ENCODE peak calls at places on chromosomes 16 and 17, in eight cellular contexts. One of them, this sample, is unnamed.

GRCh38 chr16:30527635-30528178 is 1.3 kb upstream of the ZNF768 start:
- DNase-seq in hepatocyte: no peak
- DNase-seq in GM12878: peak; percentile 33
- DNase-seq in PC-3: peak; percentile 28
- DNase-seq in small intestine: no peak
- DNase-seq in bronchial epithelial cell: peak; percentile 90
- DNase-seq in H1: no peak
- DNase-seq in right lobe of liver: no peak
- DNase-seq in this sample: peak; percentile 95

GRCh38 chr17:7307686-7308624 is 527 bp downstream of the EIF5A start:
- DNase-seq in H1: peak; percentile 72
- DNase-seq in PC-3: peak; percentile 35
- DNase-seq in bronchial epithelial cell: no peak
- DNase-seq in hepatocyte: peak; percentile 82
- DNase-seq in right lobe of liver: peak; percentile 70
- DNase-seq in GM12878: no peak
- DNase-seq in small intestine: peak; percentile 40
- DNase-seq in this sample: no peak

GRCh38 chr17:80598813-80599545 is 54.3 kb downstream of the RPTOR start:
- DNase-seq in PC-3: no peak
- DNase-seq in GM12878: no peak
- DNase-seq in hepatocyte: no peak
- DNase-seq in small intestine: no peak
- DNase-seq in right lobe of liver: no peak
- DNase-seq in H1: no peak
- DNase-seq in bronchial epithelial cell: no peak
- DNase-seq in this sample: no peak

GRCh38 chr17:43353364-43353763 is 45.4 kb upstream of the ARL4D start:
- DNase-seq in bronchial epithelial cell: no peak
- DNase-seq in GM12878: no peak
- DNase-seq in PC-3: no peak
- DNase-seq in hepatocyte: no peak
- DNase-seq in right lobe of liver: no peak
- DNase-seq in H1: no peak
- DNase-seq in small intestine: no peak
- DNase-seq in this sample: no peak

GRCh38 chr16:61030616-61031015 is 1005.6 kb downstream of the CDH8 start:
- DNase-seq in small intestine: no peak
- DNase-seq in GM12878: no peak
- DNase-seq in H1: no peak
- DNase-seq in bronchial epithelial cell: no peak
- DNase-seq in right lobe of liver: no peak
- DNase-seq in hepatocyte: no peak
- DNase-seq in PC-3: no peak
- DNase-seq in this sample: no peak

GRCh38 chr17:37447641-37448040 is 41.0 kb downstream of the TADA2A start:
- DNase-seq in right lobe of liver: no peak
- DNase-seq in H1: no peak
- DNase-seq in hepatocyte: no peak
- DNase-seq in small intestine: no peak
- DNase-seq in bronchial epithelial cell: peak; percentile 78
- DNase-seq in GM12878: no peak
- DNase-seq in PC-3: peak; percentile 55
- DNase-seq in this sample: peak; percentile 69

GRCh38 chr17:30380643-30381419 is 2.1 kb downstream of the CPD start:
- DNase-seq in small intestine: no peak
- DNase-seq in right lobe of liver: no peak
- DNase-seq in hepatocyte: no peak
- DNase-seq in GM12878: no peak
- DNase-seq in H1: no peak
- DNase-seq in bronchial epithelial cell: no peak
- DNase-seq in PC-3: no peak
- DNase-seq in this sample: no peak

GRCh38 chr17:39863918-39864746 is at the start of gene IKZF3:
- DNase-seq in GM12878: no peak
- DNase-seq in hepatocyte: peak; percentile 84
- DNase-seq in PC-3: peak; percentile 38
- DNase-seq in H1: peak; percentile 87
- DNase-seq in small intestine: peak; percentile 75
- DNase-seq in right lobe of liver: peak; percentile 90
- DNase-seq in bronchial epithelial cell: peak; percentile 54
- DNase-seq in this sample: peak; percentile 50

DNA sequence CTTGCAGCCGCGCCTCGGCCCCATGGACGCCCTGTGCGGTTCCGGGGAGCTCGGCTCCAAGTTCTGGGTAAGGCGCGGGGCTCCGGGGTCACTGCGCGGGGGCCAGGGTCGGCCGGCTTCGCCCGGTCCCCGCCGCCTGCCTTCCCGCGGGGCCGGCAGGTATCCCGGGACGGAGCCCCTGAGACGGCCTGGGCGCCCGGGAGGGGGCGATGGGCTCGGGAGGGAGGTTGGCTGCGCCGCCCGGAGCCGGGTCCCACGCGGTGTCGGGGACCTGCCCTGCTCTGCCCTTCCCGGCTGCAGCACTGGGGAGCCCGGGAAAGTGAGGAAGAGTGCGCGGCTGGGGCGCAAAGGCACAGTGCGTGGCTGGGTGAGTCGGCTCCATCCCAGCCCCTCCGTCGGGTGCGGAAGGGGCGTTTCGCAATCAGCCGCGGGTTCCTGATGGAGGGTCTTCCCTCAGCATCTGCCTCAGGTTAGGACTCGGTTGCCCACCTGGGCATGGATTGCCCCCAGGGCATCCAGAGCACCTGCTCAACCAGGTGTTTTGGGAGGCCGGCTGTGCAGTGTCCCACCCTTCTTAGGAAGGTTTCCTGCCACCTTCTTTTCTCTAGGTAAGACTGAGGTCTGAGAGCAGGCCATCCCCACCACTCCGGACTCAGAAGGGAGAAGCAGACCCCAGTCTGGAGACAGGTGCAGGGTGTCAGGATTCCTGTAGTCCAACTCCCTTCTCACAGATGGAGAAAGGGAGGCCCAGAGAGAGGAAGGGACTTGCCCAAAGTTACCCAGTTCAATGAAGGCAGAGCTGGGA is 436 bp downstream of the ABCC3 start:
- DNase-seq in H1: no peak
- DNase-seq in hepatocyte: no peak
- DNase-seq in small intestine: peak; percentile 40
- DNase-seq in PC-3: peak; percentile 24
- DNase-seq in GM12878: no peak
- DNase-seq in right lobe of liver: peak; percentile 26
- DNase-seq in bronchial epithelial cell: no peak
- DNase-seq in this sample: no peak
- H3K27me3 ChIP-seq in H1: peaks cover 44% of the 10 kb centered on the region
- H3K27me3 ChIP-seq in hepatocyte: peaks cover 29% of the 10 kb centered on the region
- H3K27me3 ChIP-seq in small intestine: peaks cover 11% of the 10 kb centered on the region
- H3K27me3 ChIP-seq in PC-3: no peaks in the 10 kb centered on the region
- H3K27me3 ChIP-seq in GM12878: no peaks in the 10 kb centered on the region
- H3K27me3 ChIP-seq in right lobe of liver: no peaks in the 10 kb centered on the region
- H3K27me3 ChIP-seq in bronchial epithelial cell: no peaks in the 10 kb centered on the region
- H3K27me3 ChIP-seq in this sample: no peaks in the 10 kb centered on the region

GRCh38 chr17:79396696-79397095 is 214.2 kb downstream of the RBFOX3 start:
- DNase-seq in H1: no peak
- DNase-seq in bronchial epithelial cell: no peak
- DNase-seq in PC-3: no peak
- DNase-seq in right lobe of liver: no peak
- DNase-seq in hepatocyte: no peak
- DNase-seq in small intestine: no peak
- DNase-seq in GM12878: no peak
- DNase-seq in this sample: no peak
- H3K27me3 ChIP-seq in H1: peaks cover 36% of the 10 kb centered on the region
- H3K27me3 ChIP-seq in bronchial epithelial cell: peaks cover 14% of the 10 kb centered on the region
- H3K27me3 ChIP-seq in PC-3: peaks cover 87% of the 10 kb centered on the region
- H3K27me3 ChIP-seq in right lobe of liver: peaks cover 15% of the 10 kb centered on the region
- H3K27me3 ChIP-seq in hepatocyte: peaks cover 36% of the 10 kb centered on the region
- H3K27me3 ChIP-seq in small intestine: peaks cover 20% of the 10 kb centered on the region
- H3K27me3 ChIP-seq in GM12878: no peaks in the 10 kb centered on the region
- H3K27me3 ChIP-seq in this sample: peaks cover 64% of the 10 kb centered on the region

GRCh38 chr17:45718791-45719190 is 65.3 kb upstream of the CRHR1 start:
- DNase-seq in GM12878: no peak
- DNase-seq in right lobe of liver: no peak
- DNase-seq in PC-3: peak; percentile 72
- DNase-seq in H1: no peak
- DNase-seq in small intestine: no peak
- DNase-seq in hepatocyte: no peak
- DNase-seq in bronchial epithelial cell: no peak
- DNase-seq in this sample: no peak
- H3K27me3 ChIP-seq in GM12878: no peaks in the 10 kb centered on the region
- H3K27me3 ChIP-seq in right lobe of liver: no peaks in the 10 kb centered on the region
- H3K27me3 ChIP-seq in PC-3: peaks cover 7% of the 10 kb centered on the region
- H3K27me3 ChIP-seq in H1: no peaks in the 10 kb centered on the region
- H3K27me3 ChIP-seq in small intestine: peaks cover 7% of the 10 kb centered on the region
- H3K27me3 ChIP-seq in hepatocyte: peaks cover 10% of the 10 kb centered on the region
- H3K27me3 ChIP-seq in bronchial epithelial cell: peaks cover 2% of the 10 kb centered on the region
- H3K27me3 ChIP-seq in this sample: peaks cover 30% of the 10 kb centered on the region

GRCh38 chr17:76983431-76983830 is 115.2 kb downstream of the MGAT5B start:
- DNase-seq in PC-3: no peak
- DNase-seq in H1: no peak
- DNase-seq in right lobe of liver: no peak
- DNase-seq in GM12878: no peak
- DNase-seq in bronchial epithelial cell: no peak
- DNase-seq in hepatocyte: no peak
- DNase-seq in small intestine: no peak
- DNase-seq in this sample: no peak
- H3K27me3 ChIP-seq in PC-3: peaks cover 9% of the 10 kb centered on the region
- H3K27me3 ChIP-seq in H1: no peaks in the 10 kb centered on the region
- H3K27me3 ChIP-seq in right lobe of liver: no peaks in the 10 kb centered on the region
- H3K27me3 ChIP-seq in GM12878: no peaks in the 10 kb centered on the region
- H3K27me3 ChIP-seq in bronchial epithelial cell: peaks cover 5% of the 10 kb centered on the region
- H3K27me3 ChIP-seq in hepatocyte: no peaks in the 10 kb centered on the region
- H3K27me3 ChIP-seq in small intestine: peaks cover 8% of the 10 kb centered on the region
- H3K27me3 ChIP-seq in this sample: peaks cover 23% of the 10 kb centered on the region

DNA sequence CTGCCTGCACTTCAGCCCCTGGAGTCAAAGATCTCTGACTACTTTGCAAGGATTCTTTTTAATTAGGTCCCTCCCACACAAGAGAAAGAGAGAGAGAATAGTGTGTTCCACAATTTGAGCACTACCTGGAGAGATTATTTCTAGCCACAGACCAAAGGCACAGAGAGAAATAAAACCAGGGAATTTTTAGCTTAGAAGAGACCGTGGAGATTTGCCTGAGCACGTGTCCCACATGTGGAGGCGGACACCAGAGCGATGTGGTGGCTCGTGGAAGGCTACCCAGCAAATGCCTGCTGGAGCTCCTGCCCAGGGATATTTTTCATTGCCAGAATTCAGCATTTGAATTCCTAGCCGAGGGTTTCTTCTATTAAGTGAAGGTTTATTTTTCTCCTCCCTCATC is 50.6 kb downstream of the MGAT5B start:
- DNase-seq in H1: no peak
- DNase-seq in small intestine: no peak
- DNase-seq in bronchial epithelial cell: no peak
- DNase-seq in right lobe of liver: no peak
- DNase-seq in hepatocyte: no peak
- DNase-seq in GM12878: no peak
- DNase-seq in PC-3: no peak
- DNase-seq in this sample: no peak
- H3K27me3 ChIP-seq in H1: no peaks in the 10 kb centered on the region
- H3K27me3 ChIP-seq in small intestine: no peaks in the 10 kb centered on the region
- H3K27me3 ChIP-seq in bronchial epithelial cell: peaks cover 6% of the 10 kb centered on the region
- H3K27me3 ChIP-seq in right lobe of liver: no peaks in the 10 kb centered on the region
- H3K27me3 ChIP-seq in hepatocyte: peaks cover 16% of the 10 kb centered on the region
- H3K27me3 ChIP-seq in GM12878: peaks cover 7% of the 10 kb centered on the region
- H3K27me3 ChIP-seq in PC-3: no peaks in the 10 kb centered on the region
- H3K27me3 ChIP-seq in this sample: peaks cover 18% of the 10 kb centered on the region

GRCh38 chr17:38659415-38659814 is 15.3 kb downstream of the EPOP start:
- DNase-seq in H1: no peak
- DNase-seq in small intestine: no peak
- DNase-seq in right lobe of liver: no peak
- DNase-seq in GM12878: no peak
- DNase-seq in hepatocyte: no peak
- DNase-seq in PC-3: no peak
- DNase-seq in bronchial epithelial cell: no peak
- DNase-seq in this sample: no peak
- H3K27me3 ChIP-seq in H1: no peaks in the 10 kb centered on the region
- H3K27me3 ChIP-seq in small intestine: peaks cover 5% of the 10 kb centered on the region
- H3K27me3 ChIP-seq in right lobe of liver: no peaks in the 10 kb centered on the region
- H3K27me3 ChIP-seq in GM12878: no peaks in the 10 kb centered on the region
- H3K27me3 ChIP-seq in hepatocyte: peaks cover 2% of the 10 kb centered on the region
- H3K27me3 ChIP-seq in PC-3: no peaks in the 10 kb centered on the region
- H3K27me3 ChIP-seq in bronchial epithelial cell: peaks cover 9% of the 10 kb centered on the region
- H3K27me3 ChIP-seq in this sample: peaks cover 8% of the 10 kb centered on the region

GRCh38 chr16:66427451-66427860 is 361 bp downstream of the BEAN1 start:
- DNase-seq in hepatocyte: no peak
- DNase-seq in H1: no peak
- DNase-seq in small intestine: no peak
- DNase-seq in PC-3: no peak
- DNase-seq in GM12878: no peak
- DNase-seq in bronchial epithelial cell: no peak
- DNase-seq in right lobe of liver: no peak
- DNase-seq in this sample: no peak
- H3K27me3 ChIP-seq in hepatocyte: peaks cover 72% of the 10 kb centered on the region
- H3K27me3 ChIP-seq in H1: peaks cover 69% of the 10 kb centered on the region
- H3K27me3 ChIP-seq in small intestine: peaks cover 24% of the 10 kb centered on the region
- H3K27me3 ChIP-seq in PC-3: no peaks in the 10 kb centered on the region
- H3K27me3 ChIP-seq in GM12878: peaks cover 28% of the 10 kb centered on the region
- H3K27me3 ChIP-seq in bronchial epithelial cell: peaks cover 14% of the 10 kb centered on the region
- H3K27me3 ChIP-seq in right lobe of liver: peaks cover 14% of the 10 kb centered on the region
- H3K27me3 ChIP-seq in this sample: peaks cover 84% of the 10 kb centered on the region

GRCh38 chr16:86722970-86723369 is 144.6 kb downstream of the FOXL1 start:
- DNase-seq in H1: no peak
- DNase-seq in GM12878: no peak
- DNase-seq in small intestine: no peak
- DNase-seq in bronchial epithelial cell: no peak
- DNase-seq in hepatocyte: no peak
- DNase-seq in PC-3: no peak
- DNase-seq in right lobe of liver: no peak
- DNase-seq in this sample: no peak

GRCh38 chr16:86713021-86713631 is 134.8 kb downstream of the FOXL1 start:
- DNase-seq in H1: no peak
- DNase-seq in PC-3: no peak
- DNase-seq in small intestine: no peak
- DNase-seq in GM12878: no peak
- DNase-seq in bronchial epithelial cell: no peak
- DNase-seq in hepatocyte: no peak
- DNase-seq in right lobe of liver: no peak
- DNase-seq in this sample: no peak

GRCh38 chr16:86716649-86717048 is 138.3 kb downstream of the FOXL1 start:
- DNase-seq in GM12878: no peak
- DNase-seq in bronchial epithelial cell: peak; percentile 33
- DNase-seq in PC-3: no peak
- DNase-seq in right lobe of liver: no peak
- DNase-seq in hepatocyte: no peak
- DNase-seq in small intestine: no peak
- DNase-seq in H1: no peak
- DNase-seq in this sample: no peak

GRCh38 chr16:86714166-86714565 is 135.8 kb downstream of the FOXL1 start:
- DNase-seq in right lobe of liver: no peak
- DNase-seq in H1: no peak
- DNase-seq in GM12878: no peak
- DNase-seq in hepatocyte: no peak
- DNase-seq in PC-3: peak; percentile 25
- DNase-seq in bronchial epithelial cell: no peak
- DNase-seq in small intestine: no peak
- DNase-seq in this sample: no peak

GRCh38 chr16:86718118-86718517 is 139.8 kb downstream of the FOXL1 start:
- DNase-seq in H1: no peak
- DNase-seq in small intestine: no peak
- DNase-seq in GM12878: peak; percentile 3
- DNase-seq in PC-3: peak; percentile 44
- DNase-seq in hepatocyte: peak; percentile 26
- DNase-seq in right lobe of liver: no peak
- DNase-seq in bronchial epithelial cell: peak; percentile 81
- DNase-seq in this sample: peak; percentile 34
- H3K27me3 ChIP-seq in H1: no peaks in the 10 kb centered on the region
- H3K27me3 ChIP-seq in small intestine: peaks cover 6% of the 10 kb centered on the region
- H3K27me3 ChIP-seq in GM12878: no peaks in the 10 kb centered on the region
- H3K27me3 ChIP-seq in PC-3: no peaks in the 10 kb centered on the region
- H3K27me3 ChIP-seq in hepatocyte: peaks cover 5% of the 10 kb centered on the region
- H3K27me3 ChIP-seq in right lobe of liver: no peaks in the 10 kb centered on the region
- H3K27me3 ChIP-seq in bronchial epithelial cell: no peaks in the 10 kb centered on the region
- H3K27me3 ChIP-seq in this sample: no peaks in the 10 kb centered on the region

This sample was measured in foreskin keratinocyte.